ENCODE peak calls at places on chromosomes 3 and 15, in six cellular contexts. L is psoas muscle, X is SJSA1, K is heart right ventricle, S is ovary, H is hepatocyte. Z is an unnamed sample. For H3K27me3, the result is how much of the 10 kb centered on the place peaks cover.

GRCh38 chr3:140510303-140510861 is 167.5 kb upstream of the TRIM42 start:
- DNase-seq in L (no peak), X (no peak), K (no peak), S (no peak), H (no peak), Z (no peak)

GRCh38 chr15:64456634-64457108 is 3.7 kb upstream of the ZNF609 start:
- DNase-seq in L (no peak), X (no peak), K (no peak), S (no peak), H (peak), Z (no peak)

GRCh38 chr15:42149493-42150245 is 6.8 kb downstream of the PLA2G4F start:
- DNase-seq in L (no peak), X (no peak), K (no peak), S (no peak), H (no peak), Z (no peak)

GRCh38 chr3:133268772-133269171 is 131.1 kb upstream of the BFSP2 start:
- DNase-seq in L (no peak), X (no peak), K (no peak), S (no peak), H (no peak), Z (no peak)

GRCh38 chr3:4356225-4356540 is 53.0 kb downstream of the SETMAR start:
- DNase-seq in L (no peak), X (no peak), K (no peak), S (no peak), H (no peak), Z (no peak)

GRCh38 chr15:45454825-45455224 is 67.7 kb downstream of the SLC30A4 start:
- DNase-seq in L (peak), X (peak), K (peak), S (peak), H (peak), Z (peak)

GRCh38 chr3:8713901-8714759 is 19.5 kb upstream of the CAV3 start:
- DNase-seq in L (no peak), X (no peak), K (no peak), S (no peak), H (no peak), Z (no peak)

GRCh38 chr3:108200024-108200423 is 22.2 kb downstream of the IFT57 start:
- DNase-seq in L (no peak), X (no peak), K (no peak), S (no peak), H (no peak), Z (no peak)

GRCh38 chr3:156626104-156626503 is 48.3 kb upstream of the TIPARP start:
- DNase-seq in L (no peak), X (no peak), K (no peak), S (no peak), H (peak), Z (no peak)

GRCh38 chr3:126105691-126106187 is 21.8 kb upstream of the SLC41A3 start:
- DNase-seq in L (peak), X (no peak), K (no peak), S (no peak), H (peak), Z (no peak)

GRCh38 chr3:168615489-168616020 is 519.8 kb upstream of the GOLIM4 start:
- DNase-seq in L (no peak), X (no peak), K (no peak), S (no peak), H (no peak), Z (no peak)

GRCh38 chr3:11969986-11970385 is 34.2 kb upstream of the SYN2 start:
- DNase-seq in L (no peak), X (no peak), K (no peak), S (no peak), H (no peak), Z (no peak)

GRCh38 chr3:12143949-12144504 is 14.7 kb downstream of the TIMP4 start:
- DNase-seq in L (peak), X (no peak), K (peak), S (peak), H (peak), Z (peak)

GRCh38 chr3:78863294-78864203 is 904.2 kb downstream of the ROBO1 start:
- DNase-seq in L (no peak), X (no peak), K (no peak), S (no peak), H (no peak), Z (no peak)

GRCh38 chr15:57427367-57427821 is 51.1 kb downstream of the CGNL1 start:
- DNase-seq in L (peak), X (peak), K (no peak), S (no peak), H (peak), Z (no peak)

GRCh38 chr15:67836134-67836455 is 3.8 kb downstream of the RNU6-1 start:
- DNase-seq in L (peak), X (no peak), K (no peak), S (no peak), H (no peak), Z (no peak)

GRCh38 chr15:100842756-100843730 is 36.6 kb upstream of the ALDH1A3 start:
- DNase-seq in L (no peak), X (peak), K (no peak), S (no peak), H (peak), Z (no peak)

GRCh38 chr3:78026429-78026828 is 986.5 kb downstream of the ROBO2 start:
- DNase-seq in L (no peak), X (no peak), K (no peak), S (no peak), H (no peak), Z (no peak)

GRCh38 chr3:98734737-98735136 is 28.4 kb upstream of the ST3GAL6 start:
- DNase-seq in L (no peak), X (no peak), K (no peak), S (no peak), H (no peak), Z (no peak)

GRCh38 chr15:28001641-28002040 is 97.5 kb downstream of the OCA2 start:
- DNase-seq in L (no peak), X (no peak), K (no peak), S (no peak), H (no peak), Z (no peak)

GRCh38 chr15:74608776-74609175 is 6.9 kb upstream of the CLK3 start:
- DNase-seq in L (peak), X (no peak), K (no peak), S (no peak), H (no peak), Z (no peak)

GRCh38 chr15:35123743-35124142 is 38.6 kb upstream of the NANOGP8 start:
- DNase-seq in L (no peak), X (no peak), K (no peak), S (no peak), H (no peak), Z (no peak)

GRCh38 chr15:72168131-72168825 is 29.3 kb downstream of the GRAMD2A start:
- DNase-seq in L (no peak), X (no peak), K (peak), S (peak), H (peak), Z (peak)

GRCh38 chr3:14434105-14434504 is 31.7 kb downstream of the SLC6A6 start:
- DNase-seq in L (peak), X (no peak), K (no peak), S (no peak), H (no peak), Z (no peak)

GRCh38 chr15:64549860-64550259 is 89.5 kb downstream of the ZNF609 start:
- DNase-seq in L (no peak), X (no peak), K (no peak), S (no peak), H (no peak), Z (no peak)

GRCh38 chr3:178494376-178494775 is 41.9 kb upstream of the KCNMB2 start:
- DNase-seq in L (no peak), X (no peak), K (no peak), S (no peak), H (no peak), Z (no peak)

GRCh38 chr3:51620543-51620942 is 50.5 kb upstream of the TEX264 start:
- DNase-seq in L (no peak), X (no peak), K (no peak), S (no peak), H (no peak), Z (no peak)

GRCh38 chr3:29758108-29759020 is 477.5 kb downstream of the RBMS3 start:
- DNase-seq in L (no peak), X (peak), K (no peak), S (no peak), H (no peak), Z (no peak)

GRCh38 chr3:120536642-120537041 is 59.5 kb upstream of the NDUFB4 start:
- DNase-seq in L (no peak), X (no peak), K (no peak), S (no peak), H (no peak), Z (no peak)

GRCh38 chr15:62486041-62486440 is 321.0 kb upstream of the C2CD4B start:
- DNase-seq in L (no peak), X (no peak), K (no peak), S (no peak), H (no peak), Z (no peak)

GRCh38 chr3:192833177-192833890 is 84.3 kb downstream of the MB21D2 start:
- DNase-seq in L (no peak), X (peak), K (no peak), S (no peak), H (no peak), Z (no peak)

GRCh38 chr3:192827863-192828594 is 89.6 kb downstream of the MB21D2 start:
- DNase-seq in L (no peak), X (no peak), K (no peak), S (no peak), H (no peak), Z (no peak)

GRCh38 chr3:192831111-192831644 is 86.5 kb downstream of the MB21D2 start:
- DNase-seq in L (no peak), X (peak), K (no peak), S (no peak), H (no peak), Z (no peak)

GRCh38 chr3:192831801-192832347 is 85.8 kb downstream of the MB21D2 start:
- DNase-seq in L (no peak), X (no peak), K (no peak), S (no peak), H (no peak), Z (no peak)

GRCh38 chr3:192830279-192831110 is 87.2 kb downstream of the MB21D2 start:
- DNase-seq in L (no peak), X (no peak), K (no peak), S (no peak), H (no peak), Z (no peak)
- H3K27ac ChIP-seq in L (no peak), X (peak), K (peak), S (no peak), H (peak), Z (peak)

GRCh38 chr15:40928351-40928974 is 677 bp upstream of the DLL4 start:
- DNase-seq in L (no peak), X (no peak), K (no peak), S (no peak), H (peak), Z (no peak)

GRCh38 chr15:40926659-40927496 is 2.3 kb upstream of the DLL4 start:
- DNase-seq in L (no peak), X (no peak), K (no peak), S (no peak), H (no peak), Z (no peak)

GRCh38 chr15:40927497-40928346 is 1.4 kb upstream of the DLL4 start:
- DNase-seq in L (no peak), X (no peak), K (no peak), S (no peak), H (no peak), Z (no peak)

GRCh38 chr15:40925495-40925862 is 3.7 kb upstream of the DLL4 start:
- DNase-seq in L (no peak), X (no peak), K (no peak), S (no peak), H (no peak), Z (no peak)

GRCh38 chr15:40925863-40926658 is 3.1 kb upstream of the DLL4 start:
- DNase-seq in L (no peak), X (no peak), K (no peak), S (no peak), H (peak), Z (no peak)
- H3K27me3 ChIP-seq in L (half or more), X (half or more), K (half or more), S (under half), H (half or more), Z (under half)

DNA sequence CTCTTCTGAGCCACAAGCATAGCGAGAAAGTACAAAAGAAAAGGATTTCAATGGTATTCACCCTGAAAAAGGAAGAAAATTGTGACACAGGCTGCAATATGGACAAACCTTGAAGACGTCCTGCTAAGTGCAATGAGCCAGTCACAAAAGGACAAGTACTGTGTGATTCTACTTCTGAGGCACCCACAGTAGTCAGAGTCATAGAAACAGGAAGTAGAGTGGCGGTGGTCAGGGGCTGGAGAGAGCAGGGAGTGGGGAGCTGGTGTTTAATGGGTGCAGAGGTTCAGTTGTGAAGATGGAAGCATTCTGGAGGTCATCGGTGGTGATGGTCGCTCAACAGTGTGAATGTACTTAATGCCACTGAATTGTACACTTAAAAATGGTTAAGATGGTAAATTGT is 180.5 kb downstream of the APBA2 start:
- DNase-seq in L (no peak), X (no peak), K (no peak), S (no peak), H (no peak), Z (no peak)
- H3K4me3 ChIP-seq in L (no peak), X (no peak), K (no peak), S (no peak), H (no peak), Z (no peak)

GRCh38 chr15:78070049-78070698 is 7.3 kb downstream of the TBC1D2B start:
- DNase-seq in L (no peak), X (no peak), K (no peak), S (no peak), H (no peak), Z (no peak)

GRCh38 chr15:78069052-78069414 is 8.5 kb downstream of the TBC1D2B start:
- DNase-seq in L (no peak), X (no peak), K (no peak), S (no peak), H (no peak), Z (no peak)

GRCh38 chr15:78067328-78068241 is 9.9 kb downstream of the TBC1D2B start:
- DNase-seq in L (no peak), X (no peak), K (no peak), S (no peak), H (no peak), Z (peak)

GRCh38 chr15:78071378-78071777 is 6.1 kb downstream of the TBC1D2B start:
- DNase-seq in L (no peak), X (no peak), K (no peak), S (no peak), H (no peak), Z (no peak)

DNA sequence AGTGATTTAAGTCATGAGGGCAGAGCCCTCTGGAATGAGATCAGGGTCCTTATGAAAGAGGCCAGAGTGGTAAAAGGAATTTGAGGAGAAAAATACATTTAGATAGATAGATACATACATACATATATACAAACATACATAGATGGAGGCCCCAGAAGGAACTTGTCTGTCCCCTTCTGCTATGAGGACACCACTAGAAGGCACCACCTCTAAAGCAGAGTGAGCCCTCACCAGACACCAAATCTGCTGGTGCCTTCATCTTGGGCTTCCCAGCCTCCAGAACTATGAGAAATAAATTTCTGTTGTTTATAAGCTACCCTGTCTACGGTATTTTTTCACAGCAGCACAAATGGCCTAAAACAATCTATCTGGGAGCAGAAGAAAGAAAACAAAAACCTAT is 7.9 kb downstream of the TBC1D2B start:
- DNase-seq in L (no peak), X (no peak), K (no peak), S (no peak), H (no peak), Z (no peak)
- H3K27ac ChIP-seq in L (peak), X (no peak), K (peak), S (no peak), H (peak), Z (no peak)

DNA sequence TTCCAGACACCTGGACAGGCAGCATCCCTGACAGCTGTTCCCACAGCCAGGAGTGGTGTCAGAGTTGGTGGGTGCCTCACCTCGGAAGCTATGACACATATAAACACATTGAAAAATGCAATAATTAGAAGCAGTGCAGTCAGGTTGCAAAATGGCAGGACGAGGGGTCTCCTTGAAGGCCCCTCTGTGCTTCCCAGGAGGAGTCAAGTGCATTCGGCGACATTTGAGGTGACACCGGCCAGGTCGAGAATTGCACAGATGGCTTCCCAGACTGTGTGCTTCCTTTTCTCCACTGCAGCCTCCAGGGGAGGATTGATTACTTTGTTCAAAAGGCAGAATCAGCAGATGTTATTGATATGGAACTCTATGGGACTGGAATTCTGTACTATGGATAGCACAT is 163.1 kb downstream of the MINAR1 start:
- DNase-seq in L (no peak), X (no peak), K (no peak), S (no peak), H (no peak), Z (no peak)
- H3K27me3 ChIP-seq in L (under half), X (under half), K (under half), S (under half), H (under half), Z (under half)